ENCODE peak calls at places on chromosome 1, in eight cellular contexts. D is non-pigmented ciliary epithelial cell; K is NCI-H1694; G is stimulated activated CD4-positive, alpha-beta T cell treated with anti-CD3 and anti-CD28 coated beads, Interleukin-15, amount 100 ng/mL, for 1 hour; J is GM19239; W is T47D; R is aorta; O is NCI-H510A. F is an unnamed sample.

GRCh38 chr1:2411801-2412394 is 466 bp downstream of the PEX10 start:
- DNase-seq in J (no peak), K (no peak), W (no peak), O (no peak), D (no peak), G (no peak), R (no peak), F (no peak)

GRCh38 chr1:98749152-98749756 is 87.7 kb downstream of the SNX7 start:
- DNase-seq in W (no peak), G (no peak), O (no peak), J (no peak), D (no peak), K (peak; percentile 30), R (no peak), F (no peak)

GRCh38 chr1:3064296-3064850 is 4.6 kb upstream of the PRDM16 start:
- DNase-seq in K (no peak), R (no peak), O (no peak), G (no peak), D (no peak), J (no peak), W (no peak), F (no peak)

GRCh38 chr1:39590546-39590945 is 14.0 kb upstream of the PABPC4 start:
- DNase-seq in J (no peak), W (no peak), K (no peak), O (no peak), D (no peak), R (peak; percentile 15), G (no peak), F (no peak)

GRCh38 chr1:7684861-7685635 is 86.0 kb upstream of the VAMP3 start:
- DNase-seq in O (no peak), J (no peak), K (no peak), R (no peak), W (no peak), G (no peak), D (no peak), F (no peak)

GRCh38 chr1:204286841-204287387 is 72.8 kb downstream of the PLEKHA6 start:
- DNase-seq in K (no peak), G (no peak), R (peak; percentile 79), J (no peak), O (no peak), D (no peak), W (peak; percentile 66), F (peak; percentile 57)

GRCh38 chr1:84117868-84118267 is 26.2 kb upstream of the PRKACB start:
- DNase-seq in W (no peak), O (no peak), J (no peak), G (no peak), D (peak; percentile 27), K (no peak), R (no peak), F (no peak)

GRCh38 chr1:113903496-113904291 is 905 bp downstream of the AP4B1 start:
- DNase-seq in R (no peak), J (no peak), O (no peak), W (no peak), K (no peak), G (no peak), D (no peak), F (no peak)

GRCh38 chr1:25971044-25971881 is 26.6 kb downstream of the PAFAH2 start:
- DNase-seq in O (no peak), R (no peak), J (peak; percentile 24), K (no peak), W (no peak), G (no peak), D (no peak), F (no peak)

GRCh38 chr1:104671684-104672353 is 922.1 kb downstream of the AMY1C start:
- DNase-seq in D (no peak), W (no peak), G (no peak), K (no peak), O (no peak), J (no peak), R (no peak), F (no peak)

GRCh38 chr1:31444725-31445448 is 31.9 kb downstream of the SERINC2 start:
- DNase-seq in R (no peak), W (no peak), D (no peak), K (peak; percentile 14), J (no peak), O (no peak), G (no peak), F (no peak)

GRCh38 chr1:25083481-25084345 is 148.6 kb downstream of the SYF2 start:
- DNase-seq in J (no peak), W (no peak), G (no peak), K (no peak), D (no peak), O (no peak), R (peak; percentile 24), F (no peak)

GRCh38 chr1:76961181-76961580 is 93.9 kb downstream of the ST6GALNAC5 start:
- DNase-seq in G (no peak), D (no peak), O (no peak), J (no peak), W (no peak), R (no peak), K (no peak), F (no peak)

GRCh38 chr1:221169447-221169889 is 290.2 kb downstream of the HLX start:
- DNase-seq in R (no peak), D (peak; percentile 68), J (no peak), G (no peak), W (no peak), K (no peak), O (no peak), F (no peak)

GRCh38 chr1:228938248-228938891 is 203.1 kb downstream of the RHOU start:
- DNase-seq in D (no peak), R (peak; percentile 69), G (no peak), O (peak; percentile 26), W (no peak), K (no peak), J (no peak), F (no peak)

GRCh38 chr1:154419620-154420020 is 14.5 kb downstream of the IL6R start:
- DNase-seq in D (peak; percentile 56), K (peak; percentile 44), J (no peak), O (no peak), R (peak; percentile 95), G (no peak), W (peak; percentile 59), F (no peak)

GRCh38 chr1:221728037-221728505 is 13.8 kb downstream of the DUSP10 start:
- DNase-seq in O (no peak), W (no peak), G (no peak), D (no peak), K (no peak), R (no peak), J (no peak), F (no peak)

GRCh38 chr1:155134858-155135415 is 715 bp upstream of the SLC50A1 start:
- DNase-seq in G (no peak), D (peak; percentile 90), K (no peak), J (no peak), R (peak; percentile 96), W (peak; percentile 80), O (peak; percentile 67), F (no peak)